ENCODE peak calls at places on chromosomes 1 and 21, in five cellular contexts. I is PC-9, D is choroid plexus epithelial cell, F is mucosa of descending colon, A is tibial nerve. T is an unnamed sample.

GRCh38 chr1:115062542-115063004 is 26.7 kb downstream of the TSPAN2 start:
- DNase-seq in I (peak; percentile 98), D (peak; percentile 23), F (peak; percentile 68), A (no peak), T (no peak)

GRCh38 chr1:89545264-89546038 is 20.8 kb downstream of the LRRC8B start:
- DNase-seq in I (no peak), D (peak; percentile 52), F (no peak), A (no peak), T (peak; percentile 82)

GRCh38 chr1:101022294-101022693 is 3.3 kb downstream of the DPH5 start:
- DNase-seq in I (no peak), D (peak; percentile 82), F (no peak), A (no peak), T (peak; percentile 70)

GRCh38 chr1:35085421-35085820 is 6.2 kb downstream of the ZMYM1 start:
- DNase-seq in I (peak; percentile 19), D (no peak), F (no peak), A (no peak), T (peak; percentile 10)

GRCh38 chr1:200510228-200510623 is 100.4 kb upstream of the ZNF281 start:
- DNase-seq in I (peak; percentile 68), D (peak; percentile 92), F (no peak), A (peak; percentile 88), T (peak; percentile 92)

GRCh38 chr1:67525053-67525760 is 95.0 kb upstream of the SERBP1 start:
- DNase-seq in I (no peak), D (no peak), F (no peak), A (no peak), T (no peak)

GRCh38 chr1:158098256-158098655 is 82.4 kb upstream of the CD1D start:
- DNase-seq in I (no peak), D (no peak), F (no peak), A (no peak), T (no peak)

GRCh38 chr1:79323240-79324025 is 316.9 kb upstream of the ADGRL4 start:
- DNase-seq in I (no peak), D (peak; percentile 98), F (no peak), A (no peak), T (peak; percentile 99)

GRCh38 chr1:60762176-60762575 is 320.2 kb upstream of the NFIA start:
- DNase-seq in I (no peak), D (peak; percentile 92), F (no peak), A (no peak), T (peak; percentile 77)

GRCh38 chr1:93728480-93729131 is 47.0 kb upstream of the BCAR3 start:
- DNase-seq in I (no peak), D (no peak), F (no peak), A (no peak), T (no peak)

GRCh38 chr21:45098867-45099266 is 24.5 kb downstream of the ADARB1 start:
- DNase-seq in I (no peak), D (peak; percentile 60), F (no peak), A (no peak), T (peak; percentile 36)

GRCh38 chr21:37232274-37233018 is 34.7 kb downstream of the VPS26C start:
- DNase-seq in I (no peak), D (no peak), F (no peak), A (no peak), T (no peak)

GRCh38 chr1:63592536-63593302 is 492 bp upstream of the PGM1 start:
- DNase-seq in I (no peak), D (peak; percentile 46), F (no peak), A (no peak), T (no peak)

GRCh38 chr1:206004269-206004800 is 1.1 kb upstream of the RAB7B start:
- DNase-seq in I (no peak), D (no peak), F (no peak), A (no peak), T (no peak)

GRCh38 chr1:206004821-206005220 is 1.6 kb upstream of the RAB7B start:
- DNase-seq in I (no peak), D (no peak), F (no peak), A (no peak), T (no peak)

GRCh38 chr1:206005761-206006160 is 2.6 kb upstream of the RAB7B start:
- DNase-seq in I (no peak), D (no peak), F (no peak), A (no peak), T (no peak)

GRCh38 chr1:206005234-206005633 is 2.0 kb upstream of the RAB7B start:
- DNase-seq in I (no peak), D (no peak), F (no peak), A (no peak), T (no peak)

GRCh38 chr1:206006946-206007345 is 3.8 kb upstream of the RAB7B start:
- DNase-seq in I (no peak), D (no peak), F (no peak), A (no peak), T (no peak)
- TF ChIP-seq CTCF in I (no peak), D (no peak), F (no peak), A (no peak), T (no peak)

GRCh38 chr1:109240158-109241152 is 8.9 kb upstream of the CELSR2 start:
- DNase-seq in I (peak; percentile 69), D (peak; percentile 79), F (peak; percentile 62), A (peak; percentile 53), T (peak; percentile 56)
- H3K4me3 ChIP-seq in I (no peak overlapping the region), D (no peak overlapping the region), F (no peak overlapping the region), A (no peak overlapping the region), T (no peak overlapping the region)

DNA sequence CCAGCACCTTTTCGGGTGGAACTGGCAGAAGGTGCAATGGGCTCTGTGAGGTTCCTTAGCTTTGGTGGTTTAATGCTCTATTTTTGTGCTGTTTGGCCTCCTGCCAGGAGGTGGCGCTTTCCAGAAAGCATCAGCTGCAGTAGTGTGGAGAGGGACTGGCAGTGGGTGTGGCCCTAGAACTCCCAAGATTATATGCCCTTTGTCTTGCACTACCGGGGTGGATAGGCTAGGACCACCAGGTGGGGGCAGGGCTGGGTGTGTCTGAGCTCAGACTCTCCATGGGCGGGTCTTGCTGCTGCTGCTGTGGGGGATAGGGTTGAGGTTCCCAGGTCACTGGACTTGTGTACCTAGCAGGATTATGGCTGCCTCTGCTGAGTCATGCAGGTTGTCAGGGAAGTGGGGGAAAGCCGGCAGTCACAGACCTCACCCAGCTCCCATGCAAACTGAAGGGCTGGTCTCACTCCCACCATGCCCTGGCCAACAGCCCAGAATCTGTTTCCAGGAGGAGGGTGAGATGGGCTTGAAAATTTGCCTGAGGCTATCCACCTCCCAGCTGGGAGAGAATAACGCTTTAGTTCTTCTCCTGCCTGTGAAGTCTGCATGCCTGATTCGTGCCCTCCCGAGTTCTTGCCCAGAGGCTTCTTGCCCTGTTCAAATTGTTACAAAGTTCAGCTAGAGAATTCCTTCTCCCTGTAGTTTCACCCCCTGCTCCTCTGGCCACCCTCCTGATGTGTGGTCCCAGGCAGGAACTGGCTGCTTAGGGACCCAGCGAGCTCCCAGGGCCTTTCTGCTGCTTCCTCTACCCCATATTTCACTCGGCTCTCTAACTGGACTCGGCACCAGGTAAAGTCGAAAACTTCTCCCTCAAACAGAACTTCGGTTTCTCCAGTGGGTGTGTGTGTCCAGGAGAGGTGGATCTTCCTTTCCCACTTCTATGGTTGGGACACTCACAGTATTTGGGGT is 76.5 kb upstream of the BTG3 start:
- DNase-seq in I (peak; percentile 90), D (peak; percentile 36), F (peak; percentile 40), A (peak; percentile 27), T (peak; percentile 88)
- TF ChIP-seq CTCF in I (peak; percentile 73), D (peak; percentile 31), F (no peak), A (no peak), T (peak; percentile 10)

DNA sequence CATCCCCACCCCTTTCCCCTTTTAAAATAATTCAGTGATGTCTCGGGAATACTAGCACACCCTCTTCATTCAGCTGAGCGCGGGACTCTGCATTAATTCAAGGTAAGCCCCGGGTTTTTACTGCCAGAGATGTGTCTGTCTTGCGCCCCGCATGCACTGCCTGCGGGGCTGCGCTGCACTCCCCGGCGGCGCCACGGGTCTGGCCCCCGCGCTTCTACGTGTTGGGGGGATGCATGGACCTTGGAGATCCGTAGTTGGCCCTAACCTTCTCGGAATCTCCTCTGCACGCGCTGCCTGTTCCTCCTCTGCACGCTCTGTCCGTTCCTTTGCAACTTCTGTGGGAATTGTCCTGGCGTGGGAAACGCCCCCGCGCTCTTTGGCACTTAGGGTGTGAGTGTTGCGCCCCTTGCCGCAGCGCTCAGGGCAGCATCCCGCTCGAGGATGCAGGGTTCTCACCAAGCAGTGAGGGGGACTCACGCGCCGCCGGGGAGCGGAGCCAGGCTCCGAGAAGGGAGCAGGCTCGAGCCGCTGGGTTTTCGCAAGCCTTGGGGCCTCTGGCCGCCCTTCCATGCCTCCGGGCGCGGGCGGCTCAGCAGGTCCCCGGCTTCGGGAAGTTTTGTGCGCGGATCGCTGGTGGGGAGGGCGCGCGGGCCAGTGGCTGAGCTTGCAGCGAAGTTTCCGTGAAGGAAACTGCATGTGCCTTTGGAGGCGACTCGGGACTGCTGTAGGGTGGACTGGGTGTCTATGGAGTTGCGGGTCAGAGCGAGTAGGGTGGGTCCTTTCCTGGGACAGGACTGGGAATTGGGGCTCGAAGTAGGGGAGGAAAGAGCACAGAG is 165.1 kb upstream of the CACNA1E start:
- DNase-seq in I (no peak), D (no peak), F (no peak), A (no peak), T (no peak)
- H3K4me3 ChIP-seq in I (no peak overlapping the region), D (no peak overlapping the region), F (no peak overlapping the region), A (no peak overlapping the region), T (no peak overlapping the region)

GRCh38 chr21:38768385-38769071 is 37.2 kb upstream of the ETS2 start:
- DNase-seq in I (no peak), D (peak; percentile 94), F (no peak), A (no peak), T (peak; percentile 89)
- TF ChIP-seq CTCF in I (no peak), D (peak; percentile 10), F (no peak), A (no peak), T (no peak)

DNA sequence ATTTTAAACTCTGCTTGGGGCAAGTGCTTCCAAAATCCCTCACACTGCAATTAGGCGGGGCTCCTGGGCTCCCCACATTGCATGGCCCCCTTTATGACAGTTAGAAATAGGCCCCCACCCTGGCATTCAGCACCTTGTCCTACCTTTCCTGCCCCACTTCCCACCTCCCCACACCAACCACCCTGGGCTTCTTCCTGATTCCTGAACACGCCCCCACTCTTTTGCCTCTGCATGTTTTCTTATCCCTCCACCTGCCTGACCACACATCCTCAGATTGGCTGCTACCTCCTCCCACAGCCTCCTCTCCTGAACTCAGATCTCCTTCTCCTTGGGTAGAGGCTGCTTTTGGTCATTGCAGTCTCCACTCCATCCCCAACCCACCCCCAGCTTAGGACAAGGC is 1.5 kb downstream of the MOB3C start:
- DNase-seq in I (no peak), D (no peak), F (no peak), A (no peak), T (no peak)
- H3K4me3 ChIP-seq in I (peak overlapping the region; percentile 66), D (no peak overlapping the region), F (no peak overlapping the region), A (peak overlapping the region; percentile 91), T (no peak overlapping the region)

GRCh38 chr1:164841723-164842465 is 282.9 kb downstream of the PBX1 start:
- DNase-seq in I (no peak), D (no peak), F (no peak), A (no peak), T (no peak)
- TF ChIP-seq CTCF in I (no peak), D (no peak), F (no peak), A (no peak), T (no peak)

DNA sequence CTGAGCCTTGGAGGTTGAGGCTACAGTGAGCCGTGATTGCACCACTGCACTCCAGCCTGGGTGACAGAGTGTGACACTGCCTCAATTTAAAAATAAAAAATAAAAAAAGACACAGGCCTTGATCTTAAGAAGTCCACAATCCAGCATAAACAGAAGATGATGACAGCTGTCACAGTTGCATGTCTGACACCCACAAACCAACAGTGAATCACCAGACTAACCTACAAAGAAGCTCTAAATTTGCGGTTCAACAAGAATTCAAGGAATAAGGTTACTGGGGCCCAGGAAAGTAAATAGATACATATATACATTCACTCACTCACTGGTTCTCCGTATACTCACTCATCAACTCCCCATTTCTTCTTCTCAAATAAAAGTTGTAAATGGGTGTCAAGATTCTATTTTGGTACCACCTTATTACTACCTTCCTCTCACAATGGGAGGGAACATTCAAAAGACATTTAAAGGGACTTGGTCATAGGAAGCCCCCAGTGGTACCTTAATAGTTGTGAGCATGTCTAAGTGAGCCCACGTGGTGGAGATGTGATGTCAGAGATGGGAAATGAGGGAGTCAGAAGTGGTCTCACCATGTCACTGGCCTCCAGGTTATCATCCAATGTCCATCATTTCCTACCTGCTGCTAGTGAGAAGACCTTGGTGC is 66.9 kb upstream of the PRDX6 start:
- DNase-seq in I (no peak), D (peak; percentile 78), F (no peak), A (no peak), T (no peak)
- H3K4me3 ChIP-seq in I (no peak overlapping the region), D (no peak overlapping the region), F (no peak overlapping the region), A (no peak overlapping the region), T (no peak overlapping the region)

T was measured in fibroblast of pulmonary artery.